ENCODE peak calls at places on chromosomes 12 and 14, in six cellular contexts. Z is mesenchymal stem cell, W is H9, B is IMR-90, R is trophoblast cell, X is H1. V is an unnamed sample.

GRCh38 chr14:30267141-30267540 is 291.8 kb upstream of the G2E3 start:
- DNase-seq in W (no peak), B (peak; percentile 68), R (no peak), Z (peak; percentile 33), X (no peak), V (no peak)

GRCh38 chr14:70858641-70859040 is 48.6 kb upstream of the PCNX1 start:
- DNase-seq in B (no peak), W (no peak), Z (no peak), X (no peak), R (no peak), V (no peak)

GRCh38 chr12:55718020-55718419 is 2.2 kb upstream of the RDH5 start:
- DNase-seq in W (peak; percentile 72), B (no peak), Z (no peak), R (no peak), X (no peak), V (no peak)

GRCh38 chr14:104364830-104365229 is 214.7 kb upstream of the C14orf180 start:
- DNase-seq in W (no peak), X (no peak), Z (no peak), B (no peak), R (no peak), V (no peak)

GRCh38 chr14:33120966-33121365 is 182.3 kb downstream of the NPAS3 start:
- DNase-seq in X (no peak), B (no peak), Z (peak; percentile 49), R (no peak), W (no peak), V (no peak)

GRCh38 chr14:96567289-96567899 is 65.2 kb downstream of the PAPOLA start:
- DNase-seq in W (no peak), B (peak; percentile 50), Z (peak; percentile 64), X (no peak), R (peak; percentile 62), V (no peak)

GRCh38 chr12:93616584-93617101 is 44.2 kb downstream of the SOCS2 start:
- DNase-seq in B (peak; percentile 81), W (peak; percentile 78), Z (peak; percentile 16), R (no peak), X (peak; percentile 80), V (peak; percentile 26)

GRCh38 chr12:4809013-4809448 is 88.8 kb downstream of the GALNT8 start:
- DNase-seq in B (no peak), R (no peak), Z (no peak), X (peak; percentile 36), W (peak; percentile 90), V (peak; percentile 49)

GRCh38 chr12:48979602-48980388 is 1.7 kb downstream of the WNT1 start:
- DNase-seq in R (no peak), X (no peak), Z (no peak), B (no peak), W (peak; percentile 58), V (no peak)

GRCh38 chr14:94048676-94049624 is 22.8 kb downstream of the OTUB2 start:
- DNase-seq in B (no peak), X (no peak), R (no peak), W (peak; percentile 8), Z (no peak), V (no peak)

GRCh38 chr14:51616724-51617409 is 34.8 kb upstream of the FRMD6 start:
- DNase-seq in X (no peak), B (peak; percentile 94), R (no peak), W (no peak), Z (peak; percentile 83), V (no peak)

GRCh38 chr14:72792051-72792788 is 101.7 kb downstream of the DPF3 start:
- DNase-seq in X (no peak), R (no peak), W (peak; percentile 47), Z (peak; percentile 37), B (no peak), V (peak; percentile 12)

GRCh38 chr12:29672580-29672979 is 111.2 kb downstream of the TMTC1 start:
- DNase-seq in W (no peak), R (no peak), Z (peak; percentile 26), B (no peak), X (no peak), V (no peak)

GRCh38 chr12:120598674-120599463 is 17.7 kb upstream of the POP5 start:
- DNase-seq in Z (peak; percentile 74), B (peak; percentile 26), R (peak; percentile 34), X (no peak), W (no peak), V (no peak)

GRCh38 chr12:95326450-95326849 is 108.8 kb downstream of the VEZT start:
- DNase-seq in X (no peak), W (no peak), Z (no peak), B (peak; percentile 77), R (peak; percentile 63), V (no peak)

GRCh38 chr12:96907681-96908163 is 665 bp downstream of the NEDD1 start:
- DNase-seq in Z (peak; percentile 55), X (no peak), B (peak; percentile 25), R (peak; percentile 23), W (peak; percentile 52), V (peak; percentile 37)

GRCh38 chr12:130944878-130945277 is 8.8 kb upstream of the ADGRD1 start:
- DNase-seq in R (no peak), X (no peak), B (no peak), Z (no peak), W (no peak), V (no peak)

GRCh38 chr12:121495746-121496145 is 85.1 kb downstream of the KDM2B start:
- DNase-seq in X (no peak), R (no peak), Z (no peak), W (no peak), B (no peak), V (no peak)

GRCh38 chr14:91228112-91229004 is 16.1 kb downstream of the GPR68 start:
- DNase-seq in W (peak; percentile 80), R (no peak), Z (peak; percentile 59), B (peak; percentile 84), X (no peak), V (no peak)

GRCh38 chr14:101068293-101068957 is 164.9 kb upstream of the RTL1 start:
- DNase-seq in X (no peak), R (no peak), B (no peak), W (peak; percentile 18), Z (no peak), V (no peak)

GRCh38 chr12:49346659-49347306 is at the start of gene DNAJC22:
- DNase-seq in W (peak; percentile 67), Z (no peak), B (no peak), X (no peak), R (peak; percentile 56), V (no peak)

GRCh38 chr12:122875590-122876220 is 20.2 kb downstream of the VPS37B start:
- DNase-seq in Z (no peak), W (peak; percentile 52), X (no peak), R (no peak), B (no peak), V (no peak)

GRCh38 chr14:77582511-77582910 is 33.9 kb downstream of the SPTLC2 start:
- DNase-seq in X (no peak), W (no peak), Z (peak; percentile 31), R (no peak), B (peak; percentile 61), V (peak; percentile 53)

GRCh38 chr14:21095430-21096205 is 2.8 kb downstream of the ZNF219 start:
- DNase-seq in R (no peak), X (no peak), W (peak; percentile 31), Z (no peak), B (peak; percentile 51), V (no peak)

GRCh38 chr12:118055865-118056773 is 4.9 kb downstream of the WSB2 start:
- DNase-seq in Z (no peak), X (no peak), R (no peak), B (peak; percentile 36), W (no peak), V (no peak)

GRCh38 chr12:92771011-92771410 is 68.2 kb downstream of the PLEKHG7 start:
- DNase-seq in R (no peak), W (no peak), Z (no peak), B (no peak), X (no peak), V (no peak)

GRCh38 chr12:108884116-108885012 is 4.5 kb downstream of the DAO start:
- DNase-seq in Z (no peak), R (peak; percentile 82), B (no peak), W (peak; percentile 80), X (peak; percentile 15), V (no peak)

GRCh38 chr14:104332634-104333270 is 194.4 kb downstream of the KIF26A start:
- DNase-seq in W (no peak), Z (no peak), R (no peak), B (no peak), X (no peak), V (no peak)

GRCh38 chr12:14567311-14568195 is at the start of gene PLBD1:
- DNase-seq in Z (peak; percentile 55), X (peak; percentile 36), W (peak; percentile 85), B (no peak), R (peak; percentile 75), V (peak; percentile 39)

GRCh38 chr12:14573118-14573517 is 5.4 kb upstream of the PLBD1 start:
- DNase-seq in W (no peak), Z (no peak), X (no peak), B (no peak), R (no peak), V (no peak)

GRCh38 chr12:14571779-14572178 is 4.1 kb upstream of the PLBD1 start:
- DNase-seq in Z (no peak), R (no peak), B (no peak), X (no peak), W (no peak), V (no peak)

GRCh38 chr12:14572401-14572800 is 4.7 kb upstream of the PLBD1 start:
- DNase-seq in X (no peak), W (no peak), B (no peak), Z (no peak), R (no peak), V (no peak)

GRCh38 chr12:14570231-14570630 is 2.5 kb upstream of the PLBD1 start:
- DNase-seq in R (no peak), W (no peak), B (no peak), X (no peak), Z (no peak), V (no peak)
- H2BK5ac ChIP-seq in R (no peak overlapping the region), W (no peak overlapping the region), B (no peak overlapping the region), X (no peak overlapping the region), Z (no peak overlapping the region), V (no peak overlapping the region)

GRCh38 chr12:12611512-12612306 is at the start of gene CREBL2:
- DNase-seq in B (peak; percentile 95), X (peak; percentile 80), Z (peak; percentile 98), W (peak; percentile 94), R (peak; percentile 95), V (peak; percentile 90)
- H3K18ac ChIP-seq in B (peak within 1 kb of the TSS; percentile 56), X (peak within 1 kb of the TSS; percentile 44), Z (peak within 1 kb of the TSS; percentile 82), W (peak within 1 kb of the TSS; percentile 79), R (peak within 1 kb of the TSS; percentile 93), V (peak within 1 kb of the TSS; percentile 92)

GRCh38 chr14:66351310-66351709 is 134.9 kb upstream of the CCDC196 start:
- DNase-seq in Z (no peak), B (no peak), W (no peak), X (no peak), R (no peak), V (no peak)

GRCh38 chr14:66345986-66346385 is 140.2 kb upstream of the CCDC196 start:
- DNase-seq in X (no peak), Z (no peak), W (no peak), B (no peak), R (no peak), V (no peak)
- H4K91ac ChIP-seq in X (no peak overlapping the region), Z (no peak overlapping the region), W (no peak overlapping the region), B (no peak overlapping the region), R (no peak overlapping the region), V (no peak overlapping the region)

DNA sequence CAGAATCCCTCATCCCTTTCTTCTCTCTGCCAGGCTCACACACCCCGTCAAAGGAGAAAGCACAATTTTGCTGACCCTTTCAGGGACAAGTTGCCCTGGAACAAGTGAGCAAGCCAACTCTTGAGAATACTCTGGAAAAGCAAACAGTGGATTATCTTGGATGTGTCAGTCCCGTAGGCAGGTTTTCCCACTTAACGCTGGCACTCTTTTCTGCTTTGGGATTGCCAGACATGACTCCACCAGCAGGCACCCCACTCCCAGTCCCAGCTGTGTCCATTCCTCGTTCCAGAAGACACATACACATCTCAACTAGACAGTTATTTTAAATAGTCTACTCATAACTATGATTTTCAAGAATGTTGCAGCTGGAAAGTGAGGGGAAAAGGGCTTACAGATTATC is 145.5 kb upstream of the CDKN3 start:
- DNase-seq in R (peak; percentile 10), B (no peak), Z (no peak), X (no peak), W (no peak), V (no peak)
- H2BK5ac ChIP-seq in R (no peak overlapping the region), B (no peak overlapping the region), Z (peak overlapping the region; percentile 69), X (no peak overlapping the region), W (no peak overlapping the region), V (no peak overlapping the region)